ENCODE peak calls at places on chromosome 16, in six cellular contexts. V, I, A, R, Y and F are unnamed samples.

GRCh38 chr16:66130296-66130910 is 236.1 kb upstream of the CDH5 start:
- DNase-seq in V (no peak), I (no peak), A (no peak), R (no peak), Y (no peak), F (no peak)

GRCh38 chr16:11670171-11671131 is 2.2 kb downstream of the SNN start:
- DNase-seq in V (no peak), I (no peak), A (peak; percentile 46), R (no peak), Y (no peak), F (no peak)

GRCh38 chr16:56048425-56049100 is 142.7 kb upstream of the GNAO1 start:
- DNase-seq in V (no peak), I (no peak), A (peak; percentile 27), R (no peak), Y (no peak), F (peak; percentile 66)

GRCh38 chr16:85699628-85700027 is 10.9 kb upstream of the GINS2 start:
- DNase-seq in V (peak; percentile 35), I (no peak), A (no peak), R (no peak), Y (peak; percentile 38), F (no peak)

GRCh38 chr16:75097941-75098897 is 18.4 kb downstream of the LDHD start:
- DNase-seq in V (no peak), I (no peak), A (no peak), R (no peak), Y (no peak), F (no peak)

GRCh38 chr16:22225060-22225459 is 19.0 kb downstream of the EEF2K start:
- DNase-seq in V (no peak), I (no peak), A (no peak), R (no peak), Y (no peak), F (no peak)

GRCh38 chr16:85554791-85555548 is 58.2 kb upstream of the GSE1 start:
- DNase-seq in V (peak; percentile 52), I (no peak), A (no peak), R (peak; percentile 50), Y (peak; percentile 98), F (peak; percentile 83)

GRCh38 chr16:22353188-22353919 is 21.1 kb downstream of the CDR2 start:
- DNase-seq in V (peak; percentile 54), I (peak; percentile 66), A (peak; percentile 63), R (peak; percentile 28), Y (peak; percentile 43), F (peak; percentile 93)

GRCh38 chr16:1914084-1914608 is 4.1 kb downstream of the HS3ST6 start:
- DNase-seq in V (no peak), I (no peak), A (no peak), R (no peak), Y (no peak), F (no peak)

GRCh38 chr16:67241008-67241900 is 6.0 kb downstream of the FHOD1 start:
- DNase-seq in V (peak; percentile 74), I (peak; percentile 32), A (no peak), R (peak; percentile 36), Y (peak; percentile 78), F (no peak)

GRCh38 chr16:30004424-30004776 is 6.4 kb downstream of the DOC2A start:
- DNase-seq in V (no peak), I (no peak), A (no peak), R (no peak), Y (no peak), F (no peak)

GRCh38 chr16:84020353-84020752 is 22.2 kb downstream of the SLC38A8 start:
- DNase-seq in V (no peak), I (no peak), A (no peak), R (no peak), Y (no peak), F (no peak)

GRCh38 chr16:65336169-65336568 is 214.3 kb upstream of the CDH11 start:
- DNase-seq in V (no peak), I (no peak), A (no peak), R (peak; percentile 32), Y (no peak), F (no peak)

GRCh38 chr16:48271728-48272127 is 24.4 kb upstream of the ABCC11 start:
- DNase-seq in V (no peak), I (no peak), A (no peak), R (no peak), Y (no peak), F (no peak)

GRCh38 chr16:75224683-75225082 is 5.9 kb downstream of the CTRB1 start:
- DNase-seq in V (no peak), I (no peak), A (no peak), R (no peak), Y (no peak), F (no peak)

GRCh38 chr16:64974381-64974780 is 147.5 kb downstream of the CDH11 start:
- DNase-seq in V (no peak), I (no peak), A (no peak), R (no peak), Y (no peak), F (no peak)

GRCh38 chr16:87582221-87582965 is 19.9 kb upstream of the JPH3 start:
- DNase-seq in V (no peak), I (no peak), A (no peak), R (no peak), Y (no peak), F (peak; percentile 21)

GRCh38 chr16:56871172-56871593 is 6.2 kb downstream of the SLC12A3 start:
- DNase-seq in V (peak; percentile 28), I (peak; percentile 31), A (peak; percentile 49), R (no peak), Y (no peak), F (no peak)

GRCh38 chr16:75420987-75421819 is 12.1 kb downstream of the CFDP1 start:
- DNase-seq in V (peak; percentile 45), I (peak; percentile 73), A (no peak), R (no peak), Y (peak; percentile 49), F (peak; percentile 89)

GRCh38 chr16:54929090-54930033 is 1.3 kb upstream of the IRX5 start:
- DNase-seq in V (peak; percentile 98), I (no peak), A (peak; percentile 60), R (peak; percentile 98), Y (peak; percentile 95), F (peak; percentile 99)
- TF ChIP-seq CTCF in V (peak; percentile 24), I (no peak), A (no peak), R (no peak), Y (no peak), F (no peak)

DNA sequence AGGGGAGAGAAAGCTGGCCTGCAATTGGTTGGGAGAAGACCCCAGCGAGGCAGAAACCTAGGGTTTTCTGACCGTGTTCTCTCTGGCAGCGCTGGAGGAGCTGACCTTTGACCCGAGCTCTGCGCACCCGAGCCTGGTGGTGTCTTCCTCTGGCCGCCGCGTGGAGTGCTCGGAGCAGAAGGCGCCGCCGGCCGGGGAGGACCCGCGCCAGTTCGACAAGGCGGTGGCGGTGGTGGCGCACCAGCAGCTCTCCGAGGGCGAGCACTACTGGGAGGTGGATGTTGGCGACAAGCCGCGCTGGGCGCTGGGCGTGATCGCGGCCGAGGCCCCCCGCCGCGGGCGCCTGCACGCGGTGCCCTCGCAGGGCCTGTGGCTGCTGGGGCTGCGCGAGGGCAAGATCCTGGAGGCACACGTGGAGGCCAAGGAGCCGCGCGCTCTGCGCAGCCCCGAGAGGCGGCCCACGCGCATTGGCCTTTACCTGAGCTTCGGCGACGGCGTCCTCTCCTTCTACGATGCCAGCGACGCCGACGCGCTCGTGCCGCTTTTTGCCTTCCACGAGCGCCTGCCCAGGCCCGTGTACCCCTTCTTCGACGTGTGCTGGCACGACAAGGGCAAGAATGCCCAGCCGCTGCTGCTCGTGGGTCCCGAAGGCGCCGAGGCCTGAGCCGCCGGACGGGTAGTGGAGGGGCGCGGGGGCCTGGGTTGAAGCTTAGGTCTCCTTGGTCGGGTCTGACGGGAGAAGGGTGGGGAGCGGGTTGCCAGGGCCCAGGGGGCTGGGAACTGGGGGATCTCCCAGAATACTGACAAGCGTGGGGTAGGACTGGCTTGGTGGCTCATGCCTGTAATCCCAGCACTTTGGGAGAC is 7.4 kb upstream of the PYDC1 start:
- DNase-seq in V (no peak), I (no peak), A (no peak), R (no peak), Y (peak; percentile 7), F (no peak)
- TF ChIP-seq MYC in V (no peak), I (no peak), A (no peak), R (no peak), Y (no peak), F (no peak)

GRCh38 chr16:2924901-2925820 is 13.4 kb downstream of the FLYWCH1 start:
- DNase-seq in V (no peak), I (no peak), A (no peak), R (no peak), Y (no peak), F (no peak)

GRCh38 chr16:2928796-2929195 is 17.1 kb downstream of the FLYWCH1 start:
- DNase-seq in V (no peak), I (no peak), A (no peak), R (no peak), Y (peak; percentile 2), F (no peak)

GRCh38 chr16:2926660-2927646 is 15.2 kb downstream of the FLYWCH1 start:
- DNase-seq in V (peak; percentile 89), I (peak; percentile 74), A (no peak), R (peak; percentile 81), Y (peak; percentile 78), F (peak; percentile 87)

GRCh38 chr16:2929693-2930092 is 18.0 kb downstream of the FLYWCH1 start:
- DNase-seq in V (no peak), I (no peak), A (no peak), R (no peak), Y (peak; percentile 2), F (no peak)

DNA sequence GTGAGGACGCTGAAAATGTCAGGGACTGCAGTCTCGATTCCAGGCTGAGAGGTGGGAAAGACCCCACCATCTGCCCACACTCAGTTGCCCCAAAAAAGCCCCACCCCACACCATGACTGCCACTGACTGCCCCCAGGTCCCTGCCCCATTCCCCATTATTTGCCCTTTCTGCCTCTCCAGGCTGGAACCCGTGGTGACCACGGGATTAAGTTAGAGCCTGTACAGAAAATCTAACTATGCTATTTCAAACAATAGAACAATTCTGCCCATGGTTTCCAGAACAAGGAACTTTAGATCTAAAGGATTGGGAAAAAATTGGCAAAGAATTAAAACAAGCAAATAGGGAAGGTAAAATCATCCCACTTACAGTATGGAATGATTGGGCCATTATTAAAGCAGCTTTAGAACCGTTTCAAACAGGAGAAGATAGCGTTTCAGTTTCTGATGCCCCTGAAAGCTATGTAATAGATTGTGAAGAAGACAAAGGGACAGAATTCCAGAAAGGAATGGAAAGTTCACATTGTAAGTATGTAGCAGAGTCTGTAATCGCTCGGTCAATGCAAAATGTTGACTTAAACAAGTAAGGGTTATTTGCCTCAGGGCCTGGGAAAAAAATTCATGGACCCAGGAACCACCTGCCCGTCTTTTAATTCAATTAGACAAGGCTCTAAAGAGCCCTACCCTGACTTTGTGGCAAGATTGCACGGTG is 14.4 kb downstream of the FLYWCH1 start:
- DNase-seq in V (no peak), I (no peak), A (no peak), R (no peak), Y (no peak), F (no peak)
- H3K4me3 ChIP-seq in V (no peak overlapping the region), I (no peak overlapping the region), A (no peak overlapping the region), R (no peak overlapping the region), Y (no peak overlapping the region), F (no peak overlapping the region)

DNA sequence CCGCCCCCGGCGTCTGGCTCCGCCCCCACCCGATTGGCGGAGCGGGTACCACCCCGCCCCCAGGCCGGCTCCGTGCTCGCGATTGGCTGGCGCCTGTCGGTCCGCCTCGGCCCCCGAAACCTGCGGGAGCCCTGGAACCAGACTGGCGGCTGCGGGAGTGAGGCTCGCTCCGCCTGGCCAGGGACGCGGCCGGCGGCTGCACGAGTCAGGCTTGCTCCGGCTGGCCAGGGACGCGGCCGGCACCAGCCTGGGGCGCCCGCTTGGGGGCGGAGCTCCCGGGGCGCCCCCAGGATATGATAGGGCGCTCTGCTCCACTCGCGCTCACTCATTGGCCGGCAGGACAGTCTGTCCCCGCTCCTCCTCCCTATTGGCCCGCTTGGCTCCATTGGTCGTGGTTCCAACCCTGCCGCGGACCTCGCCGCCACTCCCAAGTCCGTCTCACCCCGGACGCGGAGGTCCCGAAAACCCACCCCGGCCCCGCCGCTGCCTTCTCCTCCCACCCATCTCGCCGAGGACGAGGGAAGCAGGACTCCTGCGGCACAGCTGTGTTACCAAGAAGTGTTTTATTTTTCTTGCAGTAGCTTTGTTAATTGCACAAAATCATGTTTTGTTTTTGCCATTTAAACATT is 340 bp upstream of the ROGDI start:
- DNase-seq in V (peak; percentile 91), I (peak; percentile 87), A (peak; percentile 47), R (peak; percentile 91), Y (peak; percentile 98), F (peak; percentile 92)
- TF ChIP-seq CTCF in V (no peak), I (no peak), A (no peak), R (no peak), Y (no peak), F (no peak)